ENCODE peak calls at places on chromosomes 6 and 20, in nine cellular contexts. One of them, this sample, is unnamed. For H3K9me3, the result is how much of the 10 kb centered on the place peaks cover.

GRCh38 chr6:104953410-104953953 is 3.4 kb upstream of the LIN28B start:
- DNase-seq in neuronal stem cell: peak
- DNase-seq in Panc1: no peak
- DNase-seq in Karpas-422: no peak
- DNase-seq in IMR-90: no peak
- DNase-seq in left lung: no peak
- DNase-seq in thyroid gland: no peak
- DNase-seq in A673: no peak
- DNase-seq in psoas muscle: no peak
- DNase-seq in this sample: no peak

GRCh38 chr6:106599440-106599839 is 29.9 kb downstream of the RTN4IP1 start:
- DNase-seq in neuronal stem cell: no peak
- DNase-seq in Panc1: no peak
- DNase-seq in Karpas-422: no peak
- DNase-seq in IMR-90: no peak
- DNase-seq in left lung: no peak
- DNase-seq in thyroid gland: no peak
- DNase-seq in A673: no peak
- DNase-seq in psoas muscle: no peak
- DNase-seq in this sample: no peak

GRCh38 chr6:89098461-89098860 is 17.9 kb downstream of the PNRC1 start:
- DNase-seq in neuronal stem cell: no peak
- DNase-seq in Panc1: no peak
- DNase-seq in Karpas-422: no peak
- DNase-seq in IMR-90: no peak
- DNase-seq in left lung: no peak
- DNase-seq in thyroid gland: no peak
- DNase-seq in A673: no peak
- DNase-seq in psoas muscle: no peak
- DNase-seq in this sample: no peak

GRCh38 chr20:23308024-23308423 is 42.6 kb upstream of the NXT1 start:
- DNase-seq in neuronal stem cell: no peak
- DNase-seq in Panc1: no peak
- DNase-seq in Karpas-422: no peak
- DNase-seq in IMR-90: no peak
- DNase-seq in left lung: no peak
- DNase-seq in thyroid gland: no peak
- DNase-seq in A673: no peak
- DNase-seq in psoas muscle: no peak
- DNase-seq in this sample: no peak

GRCh38 chr6:7543761-7544424 is 2.4 kb downstream of the DSP start:
- DNase-seq in neuronal stem cell: no peak
- DNase-seq in Panc1: no peak
- DNase-seq in Karpas-422: no peak
- DNase-seq in IMR-90: no peak
- DNase-seq in left lung: no peak
- DNase-seq in thyroid gland: peak
- DNase-seq in A673: no peak
- DNase-seq in psoas muscle: no peak
- DNase-seq in this sample: no peak

GRCh38 chr6:21005816-21006553 is 471.7 kb downstream of the CDKAL1 start:
- DNase-seq in neuronal stem cell: no peak
- DNase-seq in Panc1: peak
- DNase-seq in Karpas-422: no peak
- DNase-seq in IMR-90: peak
- DNase-seq in left lung: no peak
- DNase-seq in thyroid gland: no peak
- DNase-seq in A673: peak
- DNase-seq in psoas muscle: no peak
- DNase-seq in this sample: peak

GRCh38 chr6:30885999-30886896 is 1.9 kb downstream of the DDR1 start:
- DNase-seq in neuronal stem cell: peak
- DNase-seq in Panc1: no peak
- DNase-seq in Karpas-422: no peak
- DNase-seq in IMR-90: peak
- DNase-seq in left lung: no peak
- DNase-seq in thyroid gland: peak
- DNase-seq in A673: peak
- DNase-seq in psoas muscle: peak
- DNase-seq in this sample: peak

GRCh38 chr6:52877168-52877567 is 32.3 kb downstream of the GSTA3 start:
- DNase-seq in neuronal stem cell: no peak
- DNase-seq in Panc1: peak
- DNase-seq in Karpas-422: no peak
- DNase-seq in IMR-90: peak
- DNase-seq in left lung: no peak
- DNase-seq in thyroid gland: no peak
- DNase-seq in A673: no peak
- DNase-seq in psoas muscle: no peak
- DNase-seq in this sample: peak

GRCh38 chr6:10595731-10596664 is 74.8 kb downstream of the GCNT2 start:
- DNase-seq in neuronal stem cell: no peak
- DNase-seq in Panc1: no peak
- DNase-seq in Karpas-422: peak
- DNase-seq in IMR-90: peak
- DNase-seq in left lung: no peak
- DNase-seq in thyroid gland: no peak
- DNase-seq in A673: no peak
- DNase-seq in psoas muscle: no peak
- DNase-seq in this sample: no peak

GRCh38 chr20:1565461-1565860 is 8.0 kb upstream of the SIRPD start:
- DNase-seq in neuronal stem cell: no peak
- DNase-seq in Panc1: no peak
- DNase-seq in Karpas-422: no peak
- DNase-seq in IMR-90: no peak
- DNase-seq in left lung: no peak
- DNase-seq in thyroid gland: no peak
- DNase-seq in A673: no peak
- DNase-seq in psoas muscle: no peak
- DNase-seq in this sample: no peak

GRCh38 chr20:1567392-1568165 is 10.1 kb upstream of the SIRPD start:
- DNase-seq in neuronal stem cell: no peak
- DNase-seq in Panc1: no peak
- DNase-seq in Karpas-422: no peak
- DNase-seq in IMR-90: peak
- DNase-seq in left lung: no peak
- DNase-seq in thyroid gland: no peak
- DNase-seq in A673: no peak
- DNase-seq in psoas muscle: no peak
- DNase-seq in this sample: no peak

GRCh38 chr20:1569417-1569861 is 11.9 kb upstream of the SIRPD start:
- DNase-seq in neuronal stem cell: no peak
- DNase-seq in Panc1: no peak
- DNase-seq in Karpas-422: no peak
- DNase-seq in IMR-90: peak
- DNase-seq in left lung: no peak
- DNase-seq in thyroid gland: no peak
- DNase-seq in A673: peak
- DNase-seq in psoas muscle: no peak
- DNase-seq in this sample: no peak

GRCh38 chr20:1566701-1567100 is 9.2 kb upstream of the SIRPD start:
- DNase-seq in neuronal stem cell: no peak
- DNase-seq in Panc1: no peak
- DNase-seq in Karpas-422: no peak
- DNase-seq in IMR-90: peak
- DNase-seq in left lung: no peak
- DNase-seq in thyroid gland: no peak
- DNase-seq in A673: no peak
- DNase-seq in psoas muscle: no peak
- DNase-seq in this sample: no peak

GRCh38 chr20:1568166-1568490 is 10.6 kb upstream of the SIRPD start:
- DNase-seq in neuronal stem cell: no peak
- DNase-seq in Panc1: no peak
- DNase-seq in Karpas-422: no peak
- DNase-seq in IMR-90: peak
- DNase-seq in left lung: no peak
- DNase-seq in thyroid gland: no peak
- DNase-seq in A673: no peak
- DNase-seq in psoas muscle: no peak
- DNase-seq in this sample: no peak
- H3K27ac ChIP-seq in neuronal stem cell: no peak
- H3K27ac ChIP-seq in Panc1: no peak
- H3K27ac ChIP-seq in Karpas-422: no peak
- H3K27ac ChIP-seq in IMR-90: no peak
- H3K27ac ChIP-seq in left lung: no peak
- H3K27ac ChIP-seq in thyroid gland: no peak
- H3K27ac ChIP-seq in A673: no peak
- H3K27ac ChIP-seq in psoas muscle: no peak
- H3K27ac ChIP-seq in this sample: no peak

GRCh38 chr20:7650081-7650480 is 290.2 kb downstream of the HAO1 start:
- DNase-seq in neuronal stem cell: no peak
- DNase-seq in Panc1: no peak
- DNase-seq in Karpas-422: no peak
- DNase-seq in IMR-90: no peak
- DNase-seq in left lung: no peak
- DNase-seq in thyroid gland: no peak
- DNase-seq in A673: no peak
- DNase-seq in psoas muscle: no peak
- DNase-seq in this sample: no peak
- H3K9me3 ChIP-seq in neuronal stem cell: under half
- H3K9me3 ChIP-seq in Panc1: under half
- H3K9me3 ChIP-seq in Karpas-422: under half
- H3K9me3 ChIP-seq in IMR-90: under half
- H3K9me3 ChIP-seq in left lung: under half
- H3K9me3 ChIP-seq in thyroid gland: under half
- H3K9me3 ChIP-seq in A673: under half
- H3K9me3 ChIP-seq in psoas muscle: under half
- H3K9me3 ChIP-seq in this sample: under half

GRCh38 chr6:108157972-108158441 is 7.8 kb upstream of the NR2E1 start:
- DNase-seq in neuronal stem cell: peak
- DNase-seq in Panc1: no peak
- DNase-seq in Karpas-422: no peak
- DNase-seq in IMR-90: no peak
- DNase-seq in left lung: no peak
- DNase-seq in thyroid gland: no peak
- DNase-seq in A673: no peak
- DNase-seq in psoas muscle: no peak
- DNase-seq in this sample: no peak
- H3K4me3 ChIP-seq in neuronal stem cell: peak
- H3K4me3 ChIP-seq in Panc1: peak
- H3K4me3 ChIP-seq in Karpas-422: no peak
- H3K4me3 ChIP-seq in IMR-90: no peak
- H3K4me3 ChIP-seq in left lung: no peak
- H3K4me3 ChIP-seq in thyroid gland: peak
- H3K4me3 ChIP-seq in A673: no peak
- H3K4me3 ChIP-seq in psoas muscle: peak
- H3K4me3 ChIP-seq in this sample: no peak

GRCh38 chr20:45426621-45427020 is 10.7 kb downstream of the PIGT start:
- DNase-seq in neuronal stem cell: no peak
- DNase-seq in Panc1: no peak
- DNase-seq in Karpas-422: no peak
- DNase-seq in IMR-90: no peak
- DNase-seq in left lung: no peak
- DNase-seq in thyroid gland: no peak
- DNase-seq in A673: no peak
- DNase-seq in psoas muscle: no peak
- DNase-seq in this sample: no peak
- H3K27ac ChIP-seq in neuronal stem cell: no peak
- H3K27ac ChIP-seq in Panc1: no peak
- H3K27ac ChIP-seq in Karpas-422: no peak
- H3K27ac ChIP-seq in IMR-90: no peak
- H3K27ac ChIP-seq in left lung: no peak
- H3K27ac ChIP-seq in thyroid gland: no peak
- H3K27ac ChIP-seq in A673: no peak
- H3K27ac ChIP-seq in psoas muscle: no peak
- H3K27ac ChIP-seq in this sample: no peak

DNA sequence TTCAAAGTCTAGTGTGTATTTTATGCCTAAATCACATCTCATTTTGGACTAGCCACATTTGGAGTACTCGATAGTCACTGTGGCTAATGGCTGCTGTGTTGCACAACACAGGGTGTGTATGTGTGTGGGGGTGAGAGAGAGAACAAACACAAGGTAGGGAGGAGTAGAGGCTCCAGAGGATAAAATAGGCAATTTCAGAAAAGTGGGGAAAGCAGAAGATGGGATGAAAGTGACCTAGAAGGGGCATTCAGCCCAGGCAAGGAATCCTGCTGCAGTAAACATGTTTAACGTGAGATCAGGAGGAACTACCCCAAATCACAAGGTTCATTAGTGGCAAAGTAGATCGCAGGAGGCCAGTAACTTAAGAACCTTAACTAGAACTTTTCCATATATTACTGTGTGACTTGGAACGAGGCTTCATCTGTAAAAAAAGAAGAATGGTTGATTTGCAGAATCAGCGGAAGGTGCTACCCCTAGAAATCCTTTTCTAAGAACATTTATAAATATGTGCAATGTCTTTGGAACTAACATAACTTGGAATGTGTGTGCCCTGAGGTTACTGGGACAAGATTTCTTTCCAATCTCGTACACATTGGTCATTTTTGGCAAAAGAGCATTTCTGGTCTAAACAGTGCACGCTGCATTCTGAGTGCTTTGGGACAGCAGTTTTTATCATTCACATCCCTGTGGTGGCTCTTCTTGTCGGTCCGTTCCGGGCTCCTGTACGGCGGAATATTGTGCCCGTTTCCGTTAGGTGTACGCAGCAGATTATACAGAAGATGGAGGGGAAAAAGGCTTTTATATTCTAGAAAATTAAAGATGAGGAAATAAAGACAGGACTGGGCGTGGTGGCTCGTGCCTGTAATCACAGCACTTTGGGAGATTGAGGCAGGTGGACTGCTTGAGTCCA is 2.6 kb downstream of the DUSP22 start:
- DNase-seq in neuronal stem cell: no peak
- DNase-seq in Panc1: no peak
- DNase-seq in Karpas-422: no peak
- DNase-seq in IMR-90: no peak
- DNase-seq in left lung: no peak
- DNase-seq in thyroid gland: no peak
- DNase-seq in A673: no peak
- DNase-seq in psoas muscle: no peak
- DNase-seq in this sample: no peak
- H3K9me3 ChIP-seq in neuronal stem cell: under half
- H3K9me3 ChIP-seq in Panc1: under half
- H3K9me3 ChIP-seq in Karpas-422: under half
- H3K9me3 ChIP-seq in IMR-90: under half
- H3K9me3 ChIP-seq in left lung: under half
- H3K9me3 ChIP-seq in thyroid gland: under half
- H3K9me3 ChIP-seq in A673: under half
- H3K9me3 ChIP-seq in psoas muscle: under half
- H3K9me3 ChIP-seq in this sample: under half